ENCODE peak calls at places on chromosomes 12 and 14, in six cellular contexts. K is GM12878, I is psoas muscle, U is cardiac muscle cell, W is astrocyte of the cerebellum, T is ovary. L is an unnamed sample.

GRCh38 chr14:52694761-52695480 is 437 bp downstream of the ERO1A start:
- DNase-seq in K (peak; percentile 60), I (peak; percentile 27), U (peak; percentile 41), W (no peak), T (no peak), L (no peak)

GRCh38 chr12:11749943-11750690 is 100.6 kb downstream of the ETV6 start:
- DNase-seq in K (peak; percentile 87), I (no peak), U (no peak), W (no peak), T (no peak), L (no peak)

GRCh38 chr12:121748218-121748570 is 35.6 kb downstream of the TMEM120B start:
- DNase-seq in K (no peak), I (no peak), U (no peak), W (no peak), T (no peak), L (no peak)

GRCh38 chr14:68808696-68809095 is 15.8 kb upstream of the ZFP36L1 start:
- DNase-seq in K (no peak), I (no peak), U (no peak), W (no peak), T (no peak), L (no peak)

GRCh38 chr12:80864046-80864735 is 73.5 kb downstream of the LIN7A start:
- DNase-seq in K (no peak), I (no peak), U (peak; percentile 34), W (no peak), T (no peak), L (no peak)

GRCh38 chr12:122139941-122140340 is 34.1 kb downstream of the IL31 start:
- DNase-seq in K (no peak), I (no peak), U (no peak), W (no peak), T (no peak), L (no peak)

GRCh38 chr12:126570571-126570970 is 1505.3 kb downstream of the AACS start:
- DNase-seq in K (no peak), I (no peak), U (no peak), W (no peak), T (no peak), L (no peak)

GRCh38 chr14:29126361-29126760 is 359.8 kb downstream of the FOXG1 start:
- DNase-seq in K (no peak), I (no peak), U (no peak), W (no peak), T (no peak), L (no peak)

GRCh38 chr12:124833693-124834122 is 30.0 kb downstream of the SCARB1 start:
- DNase-seq in K (no peak), I (no peak), U (peak; percentile 9), W (peak; percentile 29), T (no peak), L (no peak)

GRCh38 chr14:59213368-59214315 is 25.2 kb downstream of the DAAM1 start:
- DNase-seq in K (no peak), I (no peak), U (no peak), W (no peak), T (no peak), L (no peak)

GRCh38 chr14:51547260-51547659 is 104.5 kb upstream of the FRMD6 start:
- DNase-seq in K (no peak), I (no peak), U (peak; percentile 98), W (peak; percentile 99), T (peak; percentile 64), L (peak; percentile 99)

GRCh38 chr14:90608281-90608680 is 207.9 kb downstream of the TTC7B start:
- DNase-seq in K (no peak), I (no peak), U (no peak), W (no peak), T (no peak), L (no peak)

GRCh38 chr14:74528886-74529285 is 35.3 kb downstream of the ISCA2 start:
- DNase-seq in K (no peak), I (no peak), U (no peak), W (no peak), T (no peak), L (no peak)

GRCh38 chr12:127507336-127507735 is 759.6 kb upstream of the TMEM132C start:
- DNase-seq in K (no peak), I (no peak), U (no peak), W (no peak), T (no peak), L (no peak)

GRCh38 chr12:122527478-122527944 is 462 bp downstream of the KNTC1 start:
- DNase-seq in K (no peak), I (no peak), U (no peak), W (no peak), T (no peak), L (no peak)

GRCh38 chr14:94123868-94124267 is 5.5 kb downstream of the IFI27L2 start:
- DNase-seq in K (no peak), I (no peak), U (no peak), W (no peak), T (no peak), L (no peak)

GRCh38 chr14:88388741-88389282 is 3.4 kb downstream of the SPATA7 start:
- DNase-seq in K (no peak), I (no peak), U (no peak), W (no peak), T (no peak), L (no peak)

GRCh38 chr12:4050340-4050739 is 177.1 kb upstream of the PARP11 start:
- DNase-seq in K (no peak), I (no peak), U (no peak), W (no peak), T (no peak), L (no peak)

GRCh38 chr14:77067632-77068514 is 30.2 kb upstream of the CIPC start:
- DNase-seq in K (no peak), I (peak; percentile 63), U (peak; percentile 72), W (no peak), T (peak; percentile 61), L (no peak)

GRCh38 chr12:122350444-122350843 is 72.0 kb downstream of the CLIP1 start:
- DNase-seq in K (no peak), I (peak; percentile 40), U (peak; percentile 88), W (peak; percentile 78), T (no peak), L (no peak)

GRCh38 chr12:113485330-113485729 is 13.7 kb upstream of the LHX5 start:
- DNase-seq in K (no peak), I (no peak), U (no peak), W (no peak), T (no peak), L (no peak)

DNA sequence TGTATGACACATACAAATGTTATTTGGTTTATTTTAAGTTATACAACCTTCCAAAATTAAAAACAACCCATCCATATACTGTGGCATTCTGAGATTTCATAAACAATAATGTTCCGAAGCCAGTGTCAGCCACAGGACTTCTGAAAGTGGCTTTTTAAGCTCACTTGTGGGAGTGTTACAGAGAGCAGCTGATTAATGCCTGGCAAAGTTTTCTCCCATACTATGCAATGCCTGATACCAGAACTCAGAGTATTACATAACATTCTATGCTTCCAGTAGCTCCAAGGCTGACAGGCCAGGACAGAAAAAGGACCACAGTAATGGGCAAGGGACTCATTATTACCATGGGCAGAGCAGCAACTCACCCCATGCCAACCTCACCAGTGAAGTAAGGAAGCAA is 29.3 kb downstream of the NELL2 start:
- DNase-seq in K (no peak), I (no peak), U (no peak), W (no peak), T (no peak), L (no peak)
- H3K4me3 ChIP-seq in K (no peak overlapping the region), I (no peak overlapping the region), U (no peak overlapping the region), W (no peak overlapping the region), T (no peak overlapping the region), L (no peak overlapping the region)

DNA sequence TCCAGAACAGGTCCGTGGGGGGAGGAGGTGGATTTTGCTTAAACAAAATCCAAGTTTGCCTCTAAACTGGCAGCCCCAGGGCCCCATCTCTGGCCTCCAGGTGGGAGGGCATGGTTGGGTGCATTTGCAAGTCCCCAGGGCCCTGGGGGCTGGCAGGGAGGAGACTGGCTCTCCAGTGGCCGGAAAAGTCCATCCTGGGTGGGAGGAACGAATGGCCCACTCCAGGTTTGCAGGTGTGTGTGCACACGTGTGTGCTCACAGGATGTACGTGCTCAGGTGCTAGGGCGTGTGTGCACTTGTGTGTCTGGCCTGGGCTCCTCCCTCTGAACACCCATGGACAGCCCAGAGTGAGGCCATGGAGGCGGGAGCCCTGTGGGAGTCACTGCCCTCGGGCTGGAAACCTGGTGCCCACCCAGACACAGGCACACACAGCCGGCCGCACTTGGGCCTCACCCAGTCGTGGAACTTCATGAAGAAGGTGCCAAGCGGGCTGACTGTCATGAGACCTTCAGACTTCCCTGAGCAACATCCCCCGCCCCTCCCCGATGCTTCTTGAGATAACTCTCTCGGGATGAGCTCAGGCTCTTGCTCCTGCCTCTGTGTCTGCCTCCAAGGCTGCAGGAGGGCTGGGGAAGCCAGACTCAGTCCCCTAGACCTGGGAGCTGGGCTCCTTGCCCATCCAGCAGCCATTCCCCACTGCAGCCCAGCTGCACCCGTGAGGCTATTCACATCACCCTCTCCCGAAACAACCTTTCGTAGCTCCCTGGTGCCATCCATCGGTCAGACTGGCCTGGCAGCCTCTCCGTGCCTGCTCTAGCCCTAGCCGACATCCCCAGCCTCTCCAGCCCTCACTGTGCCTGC is 9.4 kb downstream of the AHNAK2 start:
- DNase-seq in K (no peak), I (peak; percentile 47), U (peak; percentile 62), W (no peak), T (no peak), L (no peak)
- TF ChIP-seq CTCF in K (no peak), I (no peak), U (peak; percentile 33), W (no peak), T (no peak), L (no peak)

GRCh38 chr14:104140213-104140462 is 1.8 kb downstream of the KIF26A start:
- DNase-seq in K (no peak), I (no peak), U (no peak), W (no peak), T (peak; percentile 3), L (no peak)

GRCh38 chr14:104138891-104139459 is 588 bp downstream of the KIF26A start:
- DNase-seq in K (no peak), I (peak; percentile 12), U (no peak), W (no peak), T (peak; percentile 10), L (no peak)

GRCh38 chr14:104138098-104138890 is at the start of gene KIF26A:
- DNase-seq in K (no peak), I (peak; percentile 28), U (no peak), W (no peak), T (peak; percentile 28), L (no peak)

GRCh38 chr14:104140463-104141331 is 2.3 kb downstream of the KIF26A start:
- DNase-seq in K (no peak), I (peak; percentile 5), U (no peak), W (no peak), T (peak; percentile 7), L (no peak)

DNA sequence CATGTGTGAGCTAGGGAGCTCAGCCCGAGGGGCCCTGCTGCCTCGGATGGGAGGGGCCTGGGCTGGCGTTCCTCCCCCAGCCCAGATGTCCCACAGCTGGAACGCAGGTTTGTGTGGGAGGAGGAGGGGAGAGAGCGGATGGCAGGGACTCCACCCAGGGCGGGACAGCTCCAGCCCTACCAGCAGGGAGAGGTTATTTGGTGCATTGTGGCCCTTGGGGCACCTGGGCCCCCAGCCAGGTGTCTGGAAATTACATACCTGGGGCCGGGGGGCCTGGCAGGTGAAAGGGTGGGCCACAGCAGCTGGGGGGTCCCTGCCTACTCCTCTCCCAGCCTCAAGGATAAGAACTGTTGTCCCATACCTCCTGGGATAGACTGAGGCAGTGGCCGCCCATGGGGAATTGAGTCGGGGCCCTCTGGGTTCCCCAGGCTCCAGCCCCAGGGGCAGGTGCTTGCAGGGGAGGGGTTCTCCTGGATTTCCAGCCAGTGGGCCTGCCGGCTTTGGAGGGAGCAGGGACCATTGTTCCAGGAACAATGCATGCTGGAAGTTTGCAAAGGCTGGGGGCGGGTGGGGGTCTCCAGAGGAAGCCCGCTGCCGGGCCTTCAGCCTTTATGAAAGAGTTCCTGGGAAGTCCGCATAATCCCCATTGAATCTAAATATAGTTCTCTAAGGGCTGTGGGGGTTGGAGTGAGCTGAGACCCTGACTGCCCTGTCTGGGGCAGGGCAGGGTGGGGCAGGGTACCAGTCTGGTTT is 1.2 kb downstream of the KIF26A start:
- DNase-seq in K (no peak), I (peak; percentile 7), U (no peak), W (no peak), T (peak; percentile 9), L (no peak)
- H3K4me3 ChIP-seq in K (no peak overlapping the region), I (peak overlapping the region; percentile 68), U (peak overlapping the region; percentile 75), W (no peak overlapping the region), T (peak overlapping the region; percentile 37), L (no peak overlapping the region)

GRCh38 chr12:108879615-108880254 is at the start of gene DAO:
- DNase-seq in K (no peak), I (no peak), U (no peak), W (no peak), T (no peak), L (no peak)
- TF ChIP-seq CTCF in K (no peak), I (no peak), U (no peak), W (no peak), T (no peak), L (no peak)

L was measured in AG04449.